ENCODE peak calls at places on chromosome 11, in eight cellular contexts. F is Calu3; G is OCI-LY7; E is brain microvascular endothelial cell; N is HFFc6; T is heart left ventricle; L is CD8-positive, alpha-beta T cell; H is glutamatergic neuron. X is an unnamed sample.
A peak's percentile ranks its signal among the peaks of the same experiment; 100 is the strongest.

GRCh38 chr11:37449146-37449545 is 851.1 kb upstream of the RAG2 start:
- DNase-seq in F (peak; percentile 26), G (no peak), E (peak; percentile 51), N (peak; percentile 56), T (no peak), L (no peak), H (no peak), X (no peak)

GRCh38 chr11:45899448-45900174 is 7.5 kb downstream of the FREY1 start:
- DNase-seq in F (peak; percentile 87), G (peak; percentile 76), E (peak; percentile 83), N (peak; percentile 87), T (peak; percentile 87), L (peak; percentile 50), H (peak; percentile 97), X (peak; percentile 93)

GRCh38 chr11:127458561-127458960 is 458.0 kb upstream of the KIRREL3 start:
- DNase-seq in F (no peak), G (no peak), E (no peak), N (no peak), T (no peak), L (no peak), H (no peak), X (no peak)

GRCh38 chr11:76315182-76315853 is 65.6 kb downstream of the THAP12 start:
- DNase-seq in F (no peak), G (no peak), E (no peak), N (no peak), T (no peak), L (no peak), H (no peak), X (no peak)

GRCh38 chr11:106173291-106173690 is 95.8 kb downstream of the AASDHPPT start:
- DNase-seq in F (no peak), G (no peak), E (no peak), N (no peak), T (no peak), L (no peak), H (no peak), X (no peak)

GRCh38 chr11:118046051-118046963 is 30.6 kb upstream of the TMPRSS4 start:
- DNase-seq in F (no peak), G (no peak), E (no peak), N (no peak), T (no peak), L (peak; percentile 34), H (no peak), X (no peak)

GRCh38 chr11:66007201-66007634 is 4.6 kb upstream of the CST6 start:
- DNase-seq in F (no peak), G (no peak), E (no peak), N (no peak), T (no peak), L (no peak), H (no peak), X (no peak)

GRCh38 chr11:128201801-128202200 is 385.6 kb downstream of the ETS1 start:
- DNase-seq in F (peak; percentile 50), G (no peak), E (no peak), N (no peak), T (no peak), L (no peak), H (no peak), X (no peak)

GRCh38 chr11:74683279-74683871 is 47.9 kb downstream of the CHRDL2 start:
- DNase-seq in F (peak; percentile 15), G (no peak), E (no peak), N (no peak), T (peak; percentile 40), L (no peak), H (peak; percentile 36), X (peak; percentile 46)

GRCh38 chr11:19027829-19028595 is 32.5 kb downstream of the MRGPRX2 start:
- DNase-seq in F (peak; percentile 25), G (no peak), E (peak; percentile 31), N (peak; percentile 70), T (no peak), L (no peak), H (no peak), X (no peak)

GRCh38 chr11:104830080-104830479 is 68.2 kb downstream of the CASP12 start:
- DNase-seq in F (peak; percentile 2), G (no peak), E (peak; percentile 35), N (no peak), T (no peak), L (no peak), H (no peak), X (no peak)

DNA sequence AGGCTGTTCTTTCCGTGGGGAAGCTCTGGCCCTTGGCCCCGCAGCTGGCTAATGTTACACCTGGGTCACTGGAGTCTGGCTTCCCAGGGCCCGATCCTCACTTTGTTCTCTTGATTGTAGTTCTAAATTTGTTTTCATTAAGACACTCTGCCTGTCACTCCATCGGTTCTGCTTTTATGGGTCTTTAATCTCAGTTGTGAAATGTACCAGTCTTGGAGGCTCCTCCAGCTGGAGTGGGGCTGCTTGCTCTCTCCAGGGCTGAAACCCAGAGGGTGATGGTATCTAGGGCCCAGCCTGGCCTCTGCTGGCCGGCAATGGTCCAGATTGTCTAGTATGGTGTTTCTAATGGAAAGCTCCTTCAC is 352.9 kb downstream of the TENM4 start:
- DNase-seq in F (no peak), G (no peak), E (peak; percentile 7), N (no peak), T (no peak), L (no peak), H (no peak), X (no peak)
- TF ChIP-seq CTCF in F (no peak), G (no peak), E (peak; percentile 46), N (no peak), T (no peak), L (no peak), H (no peak), X (no peak)

GRCh38 chr11:9095421-9095820 is 4.0 kb upstream of the SCUBE2 start:
- DNase-seq in F (no peak), G (no peak), E (no peak), N (no peak), T (no peak), L (no peak), H (no peak), X (no peak)
- TF ChIP-seq CTCF in F (no peak), G (peak; percentile 47), E (peak; percentile 44), N (peak; percentile 45), T (peak; percentile 11), L (no peak), H (no peak), X (peak; percentile 58)

GRCh38 chr11:1459739-1460395 is 26.7 kb downstream of the MOB2 start:
- DNase-seq in F (no peak), G (no peak), E (no peak), N (no peak), T (no peak), L (no peak), H (no peak), X (no peak)

GRCh38 chr11:1457856-1458255 is 28.7 kb downstream of the MOB2 start:
- DNase-seq in F (no peak), G (no peak), E (no peak), N (no peak), T (no peak), L (no peak), H (no peak), X (no peak)

GRCh38 chr11:1459219-1459575 is 27.4 kb downstream of the MOB2 start:
- DNase-seq in F (no peak), G (no peak), E (no peak), N (no peak), T (no peak), L (no peak), H (no peak), X (no peak)

GRCh38 chr11:1457326-1457680 is 29.3 kb downstream of the MOB2 start:
- DNase-seq in F (no peak), G (no peak), E (no peak), N (no peak), T (no peak), L (no peak), H (no peak), X (no peak)

DNA sequence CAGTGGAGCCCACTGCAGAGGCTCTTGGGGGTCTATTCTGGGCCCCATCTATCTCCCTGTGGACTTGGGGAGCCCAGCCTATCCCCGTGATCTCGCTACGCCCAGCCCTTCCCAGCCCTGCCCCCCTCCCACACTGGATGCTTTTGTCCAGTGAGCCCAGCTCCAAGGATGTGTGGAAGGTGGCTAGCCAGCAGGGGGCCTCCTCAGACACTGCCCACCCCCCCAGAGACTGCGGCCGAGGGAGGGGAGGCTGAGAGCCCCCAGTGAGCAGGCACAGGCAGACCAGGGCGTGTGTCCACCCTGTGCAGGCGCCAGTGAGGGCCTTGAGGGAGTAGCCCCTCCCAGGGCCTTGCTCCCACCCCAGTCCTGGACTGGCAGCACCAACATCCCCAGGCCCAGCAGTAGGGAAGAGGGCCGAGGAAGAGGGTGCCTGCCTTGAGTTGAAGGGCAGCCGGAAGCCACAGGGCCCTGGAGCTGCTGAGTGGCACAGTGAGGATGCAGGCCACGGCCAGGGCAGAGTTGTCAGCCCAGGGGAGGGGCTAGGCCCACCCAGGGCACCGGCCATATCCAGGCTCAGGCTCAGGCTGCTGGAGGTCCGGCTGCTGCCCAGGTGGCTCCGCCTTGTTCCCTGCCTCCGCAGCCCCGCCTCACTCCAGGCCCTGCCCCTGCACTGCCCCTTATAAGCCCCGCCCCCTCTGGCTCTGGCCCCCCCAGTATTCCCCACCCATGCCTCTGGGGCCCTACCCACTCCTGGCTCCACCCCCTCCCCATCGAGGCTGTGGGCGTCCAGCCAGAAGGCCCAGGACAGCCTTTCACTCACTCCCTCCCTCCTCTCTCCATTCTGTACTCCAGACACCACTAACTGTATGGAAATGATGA is 28.0 kb downstream of the MOB2 start:
- DNase-seq in F (peak; percentile 17), G (peak; percentile 3), E (peak; percentile 13), N (no peak), T (peak; percentile 58), L (no peak), H (peak; percentile 77), X (no peak)
- TF ChIP-seq CTCF in F (peak; percentile 45), G (peak; percentile 53), E (peak; percentile 64), N (peak; percentile 45), T (peak; percentile 22), L (no peak), H (peak; percentile 62), X (peak; percentile 41)

GRCh38 chr11:62439785-62440602 is 21.2 kb downstream of the SCGB1A1 start:
- DNase-seq in F (no peak), G (no peak), E (no peak), N (peak; percentile 26), T (peak; percentile 49), L (no peak), H (no peak), X (no peak)
- TF ChIP-seq CTCF in F (no peak), G (no peak), E (peak; percentile 34), N (peak; percentile 36), T (peak; percentile 19), L (no peak), H (no peak), X (no peak)